ENCODE peak calls at places on chromosomes 5 and 9, in five cellular contexts. O is PC-9, C is epithelial cell of proximal tubule, M is C1 segment of cervical spinal cord, F is neural progenitor cell. B is an unnamed sample.

GRCh38 chr5:177403194-177403825 is 2.8 kb upstream of the PFN3 start:
- DNase-seq in O (peak; percentile 36), M (no peak), C (no peak), F (peak; percentile 58), B (no peak)

GRCh38 chr9:120610975-120611689 is 31.2 kb upstream of the CDK5RAP2 start:
- DNase-seq in F (no peak), M (no peak), C (peak; percentile 10), O (no peak), B (no peak)

GRCh38 chr5:74643160-74643562 is 2.6 kb upstream of the ENC1 start:
- DNase-seq in M (no peak), O (peak; percentile 98), F (no peak), C (peak; percentile 88), B (peak; percentile 48)

GRCh38 chr9:134061688-134062371 is 6.0 kb downstream of the BRD3 start:
- DNase-seq in O (no peak), C (no peak), F (peak; percentile 1), M (no peak), B (no peak)

GRCh38 chr5:35436441-35437057 is 181.1 kb upstream of the SPEF2 start:
- DNase-seq in F (peak; percentile 57), C (no peak), M (no peak), O (no peak), B (peak; percentile 13)

GRCh38 chr9:128809831-128810230 is 8.5 kb upstream of the ENDOG start:
- DNase-seq in O (no peak), C (no peak), M (no peak), F (no peak), B (no peak)

GRCh38 chr5:120219988-120220387 is 244.1 kb upstream of the PRR16 start:
- DNase-seq in C (no peak), F (no peak), M (no peak), O (no peak), B (no peak)

GRCh38 chr9:71446081-71446480 is 322.2 kb downstream of the CEMIP2 start:
- DNase-seq in F (no peak), O (no peak), M (no peak), C (no peak), B (no peak)

GRCh38 chr5:59422026-59422941 is 471.2 kb downstream of the PDE4D start:
- DNase-seq in C (no peak), F (no peak), M (no peak), O (no peak), B (no peak)

GRCh38 chr5:150398432-150399157 is 14.1 kb downstream of the CD74 start:
- DNase-seq in F (no peak), M (no peak), C (no peak), O (no peak), B (no peak)

GRCh38 chr9:101326501-101326900 is 58.3 kb downstream of the BAAT start:
- DNase-seq in M (no peak), O (no peak), C (no peak), F (no peak), B (no peak)

GRCh38 chr5:37727238-37727637 is 112.6 kb downstream of the GDNF start:
- DNase-seq in F (no peak), M (no peak), O (no peak), C (no peak), B (no peak)

GRCh38 chr5:96816991-96817390 is 9.2 kb upstream of the ERAP1 start:
- DNase-seq in C (no peak), O (no peak), F (no peak), M (no peak), B (no peak)

GRCh38 chr5:174644918-174645317 is 79.5 kb upstream of the MSX2 start:
- DNase-seq in O (no peak), C (no peak), F (no peak), M (no peak), B (no peak)

GRCh38 chr5:131640043-131640856 is 5.2 kb upstream of the RAPGEF6 start:
- DNase-seq in C (no peak), M (no peak), O (no peak), F (peak; percentile 42), B (no peak)

GRCh38 chr5:21236896-21237830 is 1249.2 kb upstream of the CDH18 start:
- DNase-seq in F (no peak), M (no peak), C (no peak), O (no peak), B (no peak)

GRCh38 chr5:119362714-119363113 is 6.9 kb downstream of the TNFAIP8 start:
- DNase-seq in O (no peak), C (no peak), M (no peak), F (no peak), B (no peak)

GRCh38 chr9:127492616-127493015 is 41.3 kb downstream of the LRSAM1 start:
- DNase-seq in F (no peak), C (no peak), M (no peak), O (no peak), B (no peak)

GRCh38 chr5:152255411-152255810 is 149.7 kb downstream of the NMUR2 start:
- DNase-seq in C (no peak), M (no peak), F (no peak), O (no peak), B (no peak)

GRCh38 chr9:38047301-38048251 is 21.5 kb downstream of the SHB start:
- DNase-seq in O (peak; percentile 95), C (peak; percentile 95), M (peak; percentile 38), F (peak; percentile 68), B (peak; percentile 93)

GRCh38 chr5:103910002-103910401 is 347.4 kb upstream of the NUDT12 start:
- DNase-seq in C (no peak), M (no peak), O (no peak), F (no peak), B (no peak)

GRCh38 chr5:170330568-170331054 is 33.0 kb upstream of the LCP2 start:
- DNase-seq in M (no peak), O (no peak), F (no peak), C (no peak), B (no peak)

GRCh38 chr5:133238426-133239205 is 186.8 kb downstream of the HSPA4 start:
- DNase-seq in M (no peak), C (no peak), O (no peak), F (no peak), B (no peak)

GRCh38 chr9:75636427-75637045 is 253.9 kb upstream of the PCSK5 start:
- DNase-seq in O (no peak), F (no peak), C (no peak), M (no peak), B (no peak)

GRCh38 chr9:134065720-134066419 is 2.0 kb downstream of the BRD3 start:
- DNase-seq in F (peak; percentile 1), O (peak; percentile 68), M (peak; percentile 22), C (no peak), B (no peak)

GRCh38 chr5:885127-885442 is 7.5 kb downstream of the BRD9 start:
- DNase-seq in C (no peak), M (no peak), O (no peak), F (no peak), B (no peak)

GRCh38 chr9:79302569-79302968 is 269.2 kb upstream of the TLE4 start:
- DNase-seq in C (no peak), F (no peak), M (no peak), O (no peak), B (no peak)

GRCh38 chr9:112078432-112078831 is 96.7 kb downstream of the SUSD1 start:
- DNase-seq in F (no peak), O (peak; percentile 65), C (no peak), M (no peak), B (no peak)

GRCh38 chr5:181243521-181244307 is at the start of gene RACK1:
- DNase-seq in F (peak; percentile 96), O (no peak), C (peak; percentile 78), M (no peak), B (peak; percentile 81)